ENCODE peak calls at places on chromosomes 2 and 18, in eight cellular contexts. F, S, N, M, W, Z, O and I are unnamed samples.

GRCh38 chr18:36169938-36170337 is 17.4 kb upstream of the MOCOS start:
- DNase-seq in F (no peak), S (no peak), N (no peak), M (no peak), W (no peak), Z (no peak), O (peak), I (no peak)

GRCh38 chr2:128982670-128983069 is 664.0 kb upstream of the HS6ST1 start:
- DNase-seq in F (no peak), S (no peak), N (no peak), M (no peak), W (no peak), Z (no peak), O (no peak), I (no peak)

GRCh38 chr2:71173096-71173495 is 42.7 kb downstream of the MPHOSPH10 start:
- DNase-seq in F (no peak), S (no peak), N (no peak), M (no peak), W (no peak), Z (no peak), O (no peak), I (no peak)

GRCh38 chr2:56648802-56649201 is 465.0 kb downstream of the CCDC85A start:
- DNase-seq in F (no peak), S (no peak), N (no peak), M (no peak), W (no peak), Z (no peak), O (peak), I (no peak)

GRCh38 chr2:189327879-189328351 is 113.4 kb upstream of the WDR75 start:
- DNase-seq in F (peak), S (no peak), N (no peak), M (no peak), W (no peak), Z (peak), O (peak), I (peak)

GRCh38 chr2:98465456-98466201 is 21.0 kb downstream of the INPP4A start:
- DNase-seq in F (peak), S (no peak), N (peak), M (no peak), W (peak), Z (peak), O (peak), I (no peak)

GRCh38 chr18:9109523-9109922 is 7.0 kb downstream of the NDUFV2 start:
- DNase-seq in F (peak), S (no peak), N (no peak), M (no peak), W (no peak), Z (peak), O (peak), I (no peak)

GRCh38 chr2:195304310-195304709 is 352.7 kb upstream of the SLC39A10 start:
- DNase-seq in F (peak), S (peak), N (no peak), M (no peak), W (no peak), Z (peak), O (peak), I (no peak)

GRCh38 chr2:116435648-116436047 is 1378.8 kb upstream of the DDX18 start:
- DNase-seq in F (no peak), S (no peak), N (no peak), M (no peak), W (no peak), Z (no peak), O (no peak), I (no peak)

GRCh38 chr2:232385660-232386489 is 7.3 kb downstream of the ALPP start:
- DNase-seq in F (peak), S (no peak), N (no peak), M (no peak), W (no peak), Z (peak), O (peak), I (peak)

GRCh38 chr18:67583621-67584020 is 67.1 kb upstream of the DSEL start:
- DNase-seq in F (peak), S (no peak), N (no peak), M (no peak), W (no peak), Z (peak), O (peak), I (no peak)

GRCh38 chr2:168699834-168700417 is 102.5 kb upstream of the NOSTRIN start:
- DNase-seq in F (peak), S (no peak), N (no peak), M (no peak), W (peak), Z (peak), O (peak), I (no peak)

GRCh38 chr2:46171441-46171953 is 125.7 kb upstream of the EPAS1 start:
- DNase-seq in F (peak), S (peak), N (no peak), M (no peak), W (peak), Z (peak), O (peak), I (peak)

GRCh38 chr2:175619591-175619990 is 382.5 kb downstream of the LNPK start:
- DNase-seq in F (no peak), S (no peak), N (no peak), M (no peak), W (no peak), Z (no peak), O (no peak), I (no peak)

GRCh38 chr18:56175309-56175708 is 463.1 kb downstream of the TXNL1 start:
- DNase-seq in F (no peak), S (no peak), N (no peak), M (no peak), W (no peak), Z (no peak), O (peak), I (no peak)

GRCh38 chr2:216328347-216328746 is 43.9 kb downstream of the MARCHF4 start:
- DNase-seq in F (no peak), S (no peak), N (no peak), M (no peak), W (no peak), Z (peak), O (peak), I (no peak)

GRCh38 chr2:237500681-237501424 is 13.8 kb downstream of the MLPH start:
- DNase-seq in F (peak), S (no peak), N (no peak), M (peak), W (peak), Z (peak), O (peak), I (peak)

GRCh38 chr2:221962186-221962585 is 336.6 kb downstream of the PAX3 start:
- DNase-seq in F (no peak), S (no peak), N (no peak), M (no peak), W (no peak), Z (no peak), O (no peak), I (no peak)

GRCh38 chr2:7053650-7054262 is 136.5 kb downstream of the RNF144A start:
- DNase-seq in F (no peak), S (no peak), N (no peak), M (no peak), W (no peak), Z (no peak), O (no peak), I (no peak)

GRCh38 chr2:203718087-203718486 is 11.6 kb downstream of the CD28 start:
- DNase-seq in F (peak), S (no peak), N (peak), M (no peak), W (peak), Z (peak), O (peak), I (no peak)

GRCh38 chr2:149921911-149922616 is 334.5 kb upstream of the MMADHC start:
- DNase-seq in F (peak), S (no peak), N (no peak), M (no peak), W (no peak), Z (no peak), O (no peak), I (no peak)

GRCh38 chr2:48278590-48278989 is 251.4 kb upstream of the STON1 start:
- DNase-seq in F (no peak), S (no peak), N (no peak), M (no peak), W (no peak), Z (peak), O (no peak), I (no peak)

GRCh38 chr2:7627587-7627986 is 710.4 kb downstream of the RNF144A start:
- DNase-seq in F (peak), S (no peak), N (no peak), M (no peak), W (no peak), Z (no peak), O (peak), I (no peak)

GRCh38 chr18:50558948-50559749 is 738 bp upstream of the MAPK4 start:
- DNase-seq in F (no peak), S (no peak), N (no peak), M (no peak), W (no peak), Z (no peak), O (no peak), I (no peak)

GRCh38 chr2:33848486-33848885 is 249.4 kb upstream of the FAM98A start:
- DNase-seq in F (peak), S (no peak), N (no peak), M (no peak), W (no peak), Z (no peak), O (peak), I (no peak)

GRCh38 chr2:55115795-55116597 is 65.7 kb upstream of the RTN4 start:
- DNase-seq in F (peak), S (no peak), N (no peak), M (no peak), W (no peak), Z (peak), O (peak), I (no peak)

GRCh38 chr2:39989888-39990287 is 210.8 kb upstream of the THUMPD2 start:
- DNase-seq in F (peak), S (no peak), N (no peak), M (no peak), W (no peak), Z (no peak), O (peak), I (no peak)

GRCh38 chr2:110804915-110805314 is 72.5 kb downstream of the ACOXL start:
- DNase-seq in F (no peak), S (no peak), N (peak), M (no peak), W (no peak), Z (no peak), O (no peak), I (no peak)

GRCh38 chr18:79911009-79911870 is 40.2 kb downstream of the SLC66A2 start:
- DNase-seq in F (no peak), S (peak), N (no peak), M (no peak), W (no peak), Z (no peak), O (no peak), I (peak)

GRCh38 chr2:228545749-228546148 is 364.3 kb upstream of the SPHKAP start:
- DNase-seq in F (no peak), S (peak), N (no peak), M (no peak), W (no peak), Z (peak), O (peak), I (no peak)

GRCh38 chr2:228548230-228548629 is 366.7 kb upstream of the SPHKAP start:
- DNase-seq in F (peak), S (no peak), N (no peak), M (no peak), W (no peak), Z (peak), O (peak), I (no peak)

GRCh38 chr2:228542277-228542676 is 360.8 kb upstream of the SPHKAP start:
- DNase-seq in F (no peak), S (no peak), N (no peak), M (no peak), W (no peak), Z (no peak), O (no peak), I (no peak)

GRCh38 chr2:228543117-228543516 is 361.6 kb upstream of the SPHKAP start:
- DNase-seq in F (no peak), S (no peak), N (no peak), M (no peak), W (no peak), Z (no peak), O (no peak), I (no peak)

GRCh38 chr2:228545041-228545440 is 363.6 kb upstream of the SPHKAP start:
- DNase-seq in F (peak), S (no peak), N (no peak), M (no peak), W (no peak), Z (peak), O (peak), I (no peak)
- H3K4me3 ChIP-seq in F (no peak), S (no peak), N (no peak), M (no peak), W (no peak), Z (no peak), O (no peak), I (no peak)

DNA sequence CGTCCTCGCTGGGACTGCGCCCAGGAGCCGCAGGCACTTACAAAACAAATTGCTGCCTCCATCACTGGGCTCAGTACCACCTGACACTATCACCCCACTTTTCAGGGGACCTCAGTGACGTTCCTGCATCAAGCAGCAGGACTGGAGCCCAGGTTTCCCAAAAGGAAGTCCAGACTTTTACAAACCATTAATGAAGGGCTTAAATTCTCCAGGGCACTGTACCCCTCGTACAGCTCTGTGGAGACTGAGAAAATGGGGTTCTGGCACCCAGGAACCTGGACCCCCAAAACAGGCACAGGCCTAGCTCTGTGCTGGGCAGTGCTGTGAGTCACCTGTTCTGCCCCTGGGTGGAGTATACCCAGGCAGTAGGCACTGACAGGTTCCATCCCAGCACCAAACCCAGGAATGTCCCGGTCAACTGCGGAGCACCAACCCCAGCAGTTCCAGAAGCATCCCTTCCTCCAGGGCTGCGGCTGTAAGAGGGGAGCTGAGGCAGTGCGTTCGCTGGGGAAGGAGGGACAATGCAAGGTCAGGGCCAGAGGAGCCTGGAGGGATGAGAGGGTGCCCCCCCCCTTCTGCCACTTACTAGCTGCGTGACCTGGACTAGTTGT is 24.6 kb upstream of the NOTO start:
- DNase-seq in F (no peak), S (peak), N (no peak), M (no peak), W (no peak), Z (no peak), O (peak), I (no peak)
- H3K4me3 ChIP-seq in F (no peak), S (peak), N (peak), M (peak), W (no peak), Z (no peak), O (peak), I (peak)

GRCh38 chr2:161625996-161626395 is 1.8 kb downstream of the SLC4A10 start:
- DNase-seq in F (no peak), S (no peak), N (no peak), M (no peak), W (no peak), Z (no peak), O (no peak), I (no peak)
- H3K4me3 ChIP-seq in F (no peak), S (peak), N (no peak), M (no peak), W (no peak), Z (no peak), O (no peak), I (no peak)

GRCh38 chr2:44954902-44955592 is 13.5 kb downstream of the SIX3 start:
- DNase-seq in F (no peak), S (no peak), N (no peak), M (no peak), W (no peak), Z (no peak), O (peak), I (peak)
- H3K4me3 ChIP-seq in F (no peak), S (peak), N (peak), M (peak), W (no peak), Z (no peak), O (peak), I (peak)

GRCh38 chr18:76613058-76613457 is 118.0 kb upstream of the ZNF516 start:
- DNase-seq in F (no peak), S (no peak), N (no peak), M (no peak), W (no peak), Z (no peak), O (no peak), I (peak)

GRCh38 chr18:76613721-76614120 is 118.7 kb upstream of the ZNF516 start:
- DNase-seq in F (no peak), S (no peak), N (no peak), M (no peak), W (no peak), Z (no peak), O (no peak), I (no peak)

GRCh38 chr18:76615065-76615733 is 120.2 kb upstream of the ZNF516 start:
- DNase-seq in F (peak), S (no peak), N (no peak), M (no peak), W (no peak), Z (no peak), O (peak), I (peak)

GRCh38 chr18:76610012-76610411 is 115.0 kb upstream of the ZNF516 start:
- DNase-seq in F (no peak), S (no peak), N (no peak), M (no peak), W (no peak), Z (no peak), O (no peak), I (no peak)

DNA sequence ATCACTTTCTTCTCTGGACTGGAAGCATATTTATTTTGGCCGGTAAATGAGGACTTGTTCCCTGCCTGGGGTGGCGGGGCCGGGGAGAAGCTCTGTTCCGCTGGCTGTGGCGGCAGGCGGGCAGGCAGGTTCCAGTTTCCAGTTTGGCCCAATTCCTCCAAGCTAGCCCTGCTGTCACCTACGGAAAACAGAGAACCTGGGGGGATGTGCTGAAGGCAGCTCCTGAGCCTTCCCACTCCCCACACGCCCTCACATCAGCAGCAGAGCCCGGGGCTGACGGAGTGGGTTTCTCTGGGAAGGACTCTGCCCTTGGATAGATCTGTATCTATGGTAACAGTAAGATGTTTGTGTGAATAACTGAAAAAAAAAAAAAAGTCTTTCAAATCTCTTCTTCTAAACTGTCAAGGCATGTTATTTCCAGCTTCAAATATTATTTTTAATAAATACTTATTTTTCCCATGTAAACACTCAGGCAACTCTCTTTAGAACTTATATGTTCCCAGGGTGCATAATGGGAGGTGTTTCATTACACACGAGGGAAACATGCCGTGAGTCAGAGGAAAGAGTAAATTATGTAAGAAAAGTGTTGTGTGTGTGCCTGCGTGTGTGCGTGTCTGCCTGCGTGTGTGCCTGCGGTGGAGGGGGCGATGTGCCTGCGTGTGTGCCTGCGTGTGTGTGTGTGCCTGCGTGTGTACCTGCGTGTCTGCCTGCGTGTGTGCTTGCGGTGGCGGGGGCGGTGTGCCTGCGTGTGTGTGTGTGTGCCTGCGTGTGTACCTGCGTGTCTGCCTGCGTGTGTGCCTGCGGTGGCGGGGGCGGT is 116.1 kb upstream of the ZNF516 start:
- DNase-seq in F (peak), S (no peak), N (no peak), M (no peak), W (no peak), Z (peak), O (peak), I (peak)
- H3K4me3 ChIP-seq in F (no peak), S (no peak), N (no peak), M (no peak), W (peak), Z (peak), O (peak), I (peak)

DNA sequence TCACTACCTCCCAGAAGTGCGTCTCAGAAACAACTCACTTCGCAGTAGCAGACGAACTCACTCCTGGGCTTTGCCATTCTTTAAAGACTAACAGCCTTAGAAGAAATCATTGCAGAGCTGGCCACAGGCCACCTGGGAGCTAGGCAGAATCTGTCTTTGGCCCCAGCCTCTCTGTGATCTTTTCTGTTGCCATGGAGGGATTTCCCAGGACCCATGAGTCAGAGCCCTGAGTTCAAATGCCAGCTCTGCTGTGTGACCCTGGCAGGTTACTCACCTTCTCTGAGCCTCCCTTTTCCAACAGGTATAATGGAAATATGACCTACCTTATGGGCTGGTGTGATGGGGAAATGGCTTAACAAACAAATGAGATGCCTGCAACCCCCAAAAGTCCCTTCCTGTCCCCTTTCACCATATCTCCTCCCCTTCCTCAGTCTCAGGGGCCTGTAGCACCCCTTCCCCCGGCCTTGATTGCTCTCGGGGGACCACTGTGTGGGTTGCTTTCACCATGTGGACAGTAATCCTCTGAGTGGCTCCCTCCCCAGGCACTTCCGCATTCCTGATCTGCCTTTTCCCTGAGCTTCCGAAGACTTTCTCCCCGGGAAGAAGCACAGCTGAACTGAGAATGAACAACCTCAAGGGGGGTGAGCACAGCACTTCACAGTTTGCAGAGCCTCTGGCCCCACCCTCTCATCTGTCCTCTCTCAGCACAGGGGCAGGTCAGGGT is 34.0 kb upstream of the SLC66A3 start:
- DNase-seq in F (peak), S (peak), N (no peak), M (no peak), W (no peak), Z (peak), O (peak), I (peak)
- H3K4me3 ChIP-seq in F (no peak), S (no peak), N (no peak), M (no peak), W (no peak), Z (no peak), O (no peak), I (peak)

GRCh38 chr2:42132066-42132965 is 36.8 kb upstream of the EML4 start:
- DNase-seq in F (peak), S (peak), N (no peak), M (peak), W (no peak), Z (peak), O (peak), I (no peak)
- H3K4me3 ChIP-seq in F (no peak), S (no peak), N (peak), M (peak), W (no peak), Z (no peak), O (peak), I (peak)